ENCODE peak calls at places on chromosomes 12 and 14, in five cellular contexts. One of them, this sample, is unnamed.

GRCh38 chr12:41205070-41205715 is 17.1 kb downstream of the PDZRN4 start:
- DNase-seq in AG10803: no peak
- DNase-seq in GM12864: no peak
- DNase-seq in fibroblast of the aortic adventitia: no peak
- DNase-seq in CD8-positive, alpha-beta memory T cell: no peak
- DNase-seq in this sample: no peak

GRCh38 chr12:116918464-116918863 is 7.7 kb downstream of the FBXW8 start:
- DNase-seq in GM12864: no peak
- DNase-seq in AG10803: no peak
- DNase-seq in CD8-positive, alpha-beta memory T cell: no peak
- DNase-seq in fibroblast of the aortic adventitia: no peak
- DNase-seq in this sample: no peak

GRCh38 chr14:33686218-33686617 is 264.7 kb downstream of the EGLN3 start:
- DNase-seq in GM12864: no peak
- DNase-seq in fibroblast of the aortic adventitia: peak; percentile 61
- DNase-seq in AG10803: peak; percentile 66
- DNase-seq in CD8-positive, alpha-beta memory T cell: no peak
- DNase-seq in this sample: no peak

GRCh38 chr12:28242888-28243633 is 52.8 kb downstream of the CCDC91 start:
- DNase-seq in GM12864: no peak
- DNase-seq in AG10803: no peak
- DNase-seq in fibroblast of the aortic adventitia: peak; percentile 77
- DNase-seq in CD8-positive, alpha-beta memory T cell: no peak
- DNase-seq in this sample: no peak

GRCh38 chr12:102331419-102331818 is 133.8 kb upstream of the PMCH start:
- DNase-seq in AG10803: no peak
- DNase-seq in GM12864: no peak
- DNase-seq in CD8-positive, alpha-beta memory T cell: no peak
- DNase-seq in fibroblast of the aortic adventitia: no peak
- DNase-seq in this sample: no peak

GRCh38 chr12:77925536-77926108 is 94.9 kb downstream of the NAV3 start:
- DNase-seq in CD8-positive, alpha-beta memory T cell: no peak
- DNase-seq in AG10803: peak; percentile 99
- DNase-seq in fibroblast of the aortic adventitia: peak; percentile 95
- DNase-seq in GM12864: peak; percentile 62
- DNase-seq in this sample: peak; percentile 63

GRCh38 chr14:73461478-73462077 is 3.2 kb upstream of the NUMB start:
- DNase-seq in AG10803: no peak
- DNase-seq in fibroblast of the aortic adventitia: no peak
- DNase-seq in GM12864: no peak
- DNase-seq in CD8-positive, alpha-beta memory T cell: no peak
- DNase-seq in this sample: no peak

GRCh38 chr14:34065222-34065621 is 114.3 kb upstream of the EGLN3 start:
- DNase-seq in GM12864: no peak
- DNase-seq in fibroblast of the aortic adventitia: no peak
- DNase-seq in CD8-positive, alpha-beta memory T cell: no peak
- DNase-seq in AG10803: no peak
- DNase-seq in this sample: no peak

GRCh38 chr12:10220398-10221077 is 7.9 kb downstream of the GABARAPL1 start:
- DNase-seq in AG10803: peak; percentile 73
- DNase-seq in GM12864: no peak
- DNase-seq in CD8-positive, alpha-beta memory T cell: no peak
- DNase-seq in fibroblast of the aortic adventitia: peak; percentile 88
- DNase-seq in this sample: no peak

DNA sequence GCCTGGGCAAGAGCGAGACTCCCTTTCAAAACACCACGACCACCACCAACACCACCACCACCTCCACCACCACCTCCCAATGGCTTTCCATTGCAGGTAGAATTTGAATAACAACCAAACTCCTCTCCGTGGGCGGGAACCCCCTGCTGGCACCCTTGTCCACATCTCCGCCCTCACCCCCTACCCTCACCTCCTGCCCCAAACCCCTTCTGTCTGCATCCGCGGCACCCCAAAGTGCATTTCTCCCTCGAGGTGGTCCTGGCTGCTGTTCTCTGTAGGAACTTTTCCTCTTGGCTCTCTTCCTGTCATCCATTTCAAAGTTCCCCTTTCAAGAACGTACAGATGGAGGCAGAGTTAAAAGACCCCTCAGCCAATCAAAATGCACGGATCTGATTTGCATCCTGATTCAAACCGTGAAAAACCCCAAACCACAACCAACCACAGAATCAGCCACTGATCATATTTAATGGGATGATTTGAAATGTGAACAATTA is 3.8 kb downstream of the SDSL start:
- DNase-seq in AG10803: no peak
- DNase-seq in GM12864: no peak
- DNase-seq in fibroblast of the aortic adventitia: no peak
- DNase-seq in CD8-positive, alpha-beta memory T cell: no peak
- DNase-seq in this sample: peak; percentile 17
- H3K4me3 ChIP-seq in AG10803: no peak overlapping the region
- H3K4me3 ChIP-seq in GM12864: no peak overlapping the region
- H3K4me3 ChIP-seq in fibroblast of the aortic adventitia: no peak overlapping the region
- H3K4me3 ChIP-seq in CD8-positive, alpha-beta memory T cell: no peak overlapping the region
- H3K4me3 ChIP-seq in this sample: no peak overlapping the region

GRCh38 chr12:26113194-26113654 is 11.6 kb downstream of the BHLHE41 start:
- DNase-seq in AG10803: no peak
- DNase-seq in fibroblast of the aortic adventitia: peak; percentile 24
- DNase-seq in GM12864: no peak
- DNase-seq in CD8-positive, alpha-beta memory T cell: no peak
- DNase-seq in this sample: no peak
- H3K4me3 ChIP-seq in AG10803: no peak overlapping the region
- H3K4me3 ChIP-seq in fibroblast of the aortic adventitia: no peak overlapping the region
- H3K4me3 ChIP-seq in GM12864: no peak overlapping the region
- H3K4me3 ChIP-seq in CD8-positive, alpha-beta memory T cell: no peak overlapping the region
- H3K4me3 ChIP-seq in this sample: no peak overlapping the region

DNA sequence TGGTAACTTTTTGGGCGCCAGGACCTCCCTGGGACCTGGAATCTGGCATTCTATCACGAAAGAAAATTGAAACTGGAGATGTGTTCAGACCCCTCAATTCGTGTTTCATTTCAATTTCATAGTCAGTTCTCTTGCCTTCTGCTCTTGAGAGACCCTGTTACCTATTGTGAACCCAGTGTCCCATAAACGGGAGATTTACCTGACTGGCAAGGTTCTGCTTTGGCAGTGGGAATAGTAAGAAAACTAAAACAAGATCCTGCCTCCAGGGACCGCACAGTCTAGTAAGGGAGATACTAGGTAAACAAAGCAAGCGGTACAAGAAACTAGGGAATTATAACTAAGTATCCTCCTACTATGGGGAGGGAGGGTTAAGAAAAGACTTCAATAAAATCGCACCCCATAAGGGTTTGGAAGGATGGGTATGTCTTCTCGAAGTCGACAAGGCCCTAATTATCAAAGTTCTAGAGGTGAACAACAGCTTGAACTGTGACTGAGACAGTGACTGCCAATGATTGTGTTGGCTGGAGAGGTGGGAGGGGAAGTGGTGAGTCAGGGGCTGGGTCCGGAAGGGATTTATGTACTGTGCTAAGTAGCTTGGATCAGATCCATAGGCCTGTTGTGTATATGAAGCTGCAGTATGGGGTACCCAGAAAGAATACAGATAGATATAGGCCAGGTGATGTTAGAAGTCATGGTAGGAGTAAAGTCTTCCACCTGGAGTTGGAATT is 754 bp downstream of the ACSS3 start:
- DNase-seq in fibroblast of the aortic adventitia: peak; percentile 34
- DNase-seq in CD8-positive, alpha-beta memory T cell: no peak
- DNase-seq in AG10803: peak; percentile 34
- DNase-seq in GM12864: no peak
- DNase-seq in this sample: no peak
- H3K4me3 ChIP-seq in fibroblast of the aortic adventitia: peak overlapping the region; percentile 55
- H3K4me3 ChIP-seq in CD8-positive, alpha-beta memory T cell: no peak overlapping the region
- H3K4me3 ChIP-seq in AG10803: peak overlapping the region; percentile 64
- H3K4me3 ChIP-seq in GM12864: no peak overlapping the region
- H3K4me3 ChIP-seq in this sample: no peak overlapping the region

DNA sequence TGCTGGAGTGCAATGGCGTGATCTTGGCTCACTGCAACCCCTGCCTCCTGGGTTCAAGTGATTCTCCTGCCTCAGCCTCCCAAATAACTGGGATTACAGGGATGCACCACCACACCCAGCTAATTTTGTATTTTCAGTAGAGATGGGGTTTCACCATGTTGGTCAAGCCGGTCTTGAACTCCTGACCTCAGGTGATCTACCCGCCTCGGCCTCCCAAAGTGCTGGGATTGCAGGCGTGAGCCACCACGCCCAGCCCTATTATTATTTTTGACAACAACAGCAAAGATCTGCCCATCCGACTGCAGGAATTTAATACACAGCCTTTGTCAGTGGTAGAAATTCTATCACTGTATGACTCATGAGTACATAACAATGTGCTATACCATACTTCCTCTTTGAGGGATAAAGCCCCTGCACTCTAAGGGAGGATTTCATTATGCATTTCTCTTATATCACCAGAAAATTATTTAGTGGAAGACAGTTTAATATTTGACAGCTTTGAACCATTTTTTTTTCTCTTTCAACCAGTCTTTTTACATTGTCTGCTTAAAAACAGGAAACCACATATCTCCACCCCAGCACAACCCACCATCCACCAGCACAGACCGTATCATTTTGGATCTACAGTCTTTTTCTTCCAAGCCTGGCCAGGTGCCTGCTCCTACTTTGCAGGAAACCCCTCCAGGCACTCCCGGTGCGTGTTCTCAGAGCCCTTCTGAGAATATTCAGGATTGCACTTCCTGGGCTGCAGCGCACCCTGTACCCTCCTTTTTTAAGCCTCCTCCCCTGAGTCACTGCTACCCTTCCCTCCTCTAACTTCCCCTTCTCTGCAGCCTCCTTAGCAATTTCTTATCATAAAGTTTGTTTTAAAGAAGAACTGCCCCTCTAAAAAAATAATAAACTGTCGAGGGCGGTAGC is 594 bp downstream of the ARHGDIB start:
- DNase-seq in fibroblast of the aortic adventitia: peak; percentile 34
- DNase-seq in GM12864: no peak
- DNase-seq in CD8-positive, alpha-beta memory T cell: peak; percentile 77
- DNase-seq in AG10803: no peak
- DNase-seq in this sample: no peak
- H3K4me3 ChIP-seq in fibroblast of the aortic adventitia: peak overlapping the region; percentile 31
- H3K4me3 ChIP-seq in GM12864: peak overlapping the region; percentile 73
- H3K4me3 ChIP-seq in CD8-positive, alpha-beta memory T cell: peak overlapping the region; percentile 94
- H3K4me3 ChIP-seq in AG10803: no peak overlapping the region
- H3K4me3 ChIP-seq in this sample: peak overlapping the region; percentile 97

GRCh38 chr14:54121461-54121860 is 164.8 kb upstream of the BMP4 start:
- DNase-seq in CD8-positive, alpha-beta memory T cell: no peak
- DNase-seq in fibroblast of the aortic adventitia: peak; percentile 53
- DNase-seq in GM12864: no peak
- DNase-seq in AG10803: no peak
- DNase-seq in this sample: no peak
- H3K4me3 ChIP-seq in CD8-positive, alpha-beta memory T cell: no peak overlapping the region
- H3K4me3 ChIP-seq in fibroblast of the aortic adventitia: no peak overlapping the region
- H3K4me3 ChIP-seq in GM12864: no peak overlapping the region
- H3K4me3 ChIP-seq in AG10803: no peak overlapping the region
- H3K4me3 ChIP-seq in this sample: no peak overlapping the region

DNA sequence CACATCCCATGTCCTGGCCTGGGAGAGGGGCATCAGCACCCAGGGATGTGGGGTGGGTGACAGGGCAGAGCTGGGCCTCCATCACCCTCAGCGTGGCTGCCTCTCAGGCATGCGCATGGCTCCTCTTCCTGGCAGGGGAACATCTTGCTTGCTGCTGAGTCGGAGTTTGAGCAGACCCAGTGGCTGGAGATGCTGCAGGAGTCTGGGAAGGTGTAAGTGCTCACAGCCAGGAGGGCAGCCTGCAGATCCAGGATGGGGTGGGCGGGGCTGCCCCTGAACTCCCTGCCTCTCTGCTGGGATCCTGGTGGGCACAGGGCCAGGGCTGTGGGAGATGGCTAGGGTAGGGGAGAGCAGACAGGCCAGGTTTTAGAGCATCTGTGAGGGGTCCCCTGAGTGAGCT is 16.2 kb downstream of the PLEKHD1 start:
- DNase-seq in AG10803: no peak
- DNase-seq in GM12864: no peak
- DNase-seq in fibroblast of the aortic adventitia: no peak
- DNase-seq in CD8-positive, alpha-beta memory T cell: no peak
- DNase-seq in this sample: no peak
- H3K4me3 ChIP-seq in AG10803: no peak overlapping the region
- H3K4me3 ChIP-seq in GM12864: no peak overlapping the region
- H3K4me3 ChIP-seq in fibroblast of the aortic adventitia: no peak overlapping the region
- H3K4me3 ChIP-seq in CD8-positive, alpha-beta memory T cell: no peak overlapping the region
- H3K4me3 ChIP-seq in this sample: no peak overlapping the region

This sample was measured in Jurkat, Clone E6-1.